ENCODE peak calls at places on chromosome 3, in nine cellular contexts. One of them, this sample, is unnamed. For H3K9me3, the result is how much of the 10 kb centered on the place peaks cover.

GRCh38 chr3:80213076-80213475 is 445.3 kb upstream of the ROBO1 start:
- DNase-seq in endothelial cell of umbilical vein: no peak
- DNase-seq in ovary: no peak
- DNase-seq in RWPE2: no peak
- DNase-seq in upper lobe of right lung: no peak
- DNase-seq in uterus: no peak
- DNase-seq in testis: no peak
- DNase-seq in spleen: no peak
- DNase-seq in CD8-positive, alpha-beta memory T cell: no peak
- DNase-seq in this sample: no peak

GRCh38 chr3:179038216-179038898 is 33.3 kb downstream of the ZMAT3 start:
- DNase-seq in endothelial cell of umbilical vein: no peak
- DNase-seq in ovary: no peak
- DNase-seq in RWPE2: no peak
- DNase-seq in upper lobe of right lung: no peak
- DNase-seq in uterus: no peak
- DNase-seq in testis: no peak
- DNase-seq in spleen: no peak
- DNase-seq in CD8-positive, alpha-beta memory T cell: no peak
- DNase-seq in this sample: no peak

GRCh38 chr3:8822141-8822540 is 52.7 kb upstream of the OXTR start:
- DNase-seq in endothelial cell of umbilical vein: no peak
- DNase-seq in ovary: no peak
- DNase-seq in RWPE2: no peak
- DNase-seq in upper lobe of right lung: no peak
- DNase-seq in uterus: no peak
- DNase-seq in testis: no peak
- DNase-seq in spleen: no peak
- DNase-seq in CD8-positive, alpha-beta memory T cell: no peak
- DNase-seq in this sample: no peak

GRCh38 chr3:36496734-36497133 is 116.4 kb downstream of the STAC start:
- DNase-seq in endothelial cell of umbilical vein: no peak
- DNase-seq in ovary: no peak
- DNase-seq in RWPE2: no peak
- DNase-seq in upper lobe of right lung: no peak
- DNase-seq in uterus: no peak
- DNase-seq in testis: no peak
- DNase-seq in spleen: no peak
- DNase-seq in CD8-positive, alpha-beta memory T cell: no peak
- DNase-seq in this sample: no peak

GRCh38 chr3:27641888-27642601 is 80.1 kb downstream of the EOMES start:
- DNase-seq in endothelial cell of umbilical vein: no peak
- DNase-seq in ovary: no peak
- DNase-seq in RWPE2: no peak
- DNase-seq in upper lobe of right lung: no peak
- DNase-seq in uterus: no peak
- DNase-seq in testis: no peak
- DNase-seq in spleen: no peak
- DNase-seq in CD8-positive, alpha-beta memory T cell: no peak
- DNase-seq in this sample: no peak

GRCh38 chr3:187236963-187237362 is 39.7 kb downstream of the RTP1 start:
- DNase-seq in endothelial cell of umbilical vein: no peak
- DNase-seq in ovary: no peak
- DNase-seq in RWPE2: no peak
- DNase-seq in upper lobe of right lung: no peak
- DNase-seq in uterus: no peak
- DNase-seq in testis: no peak
- DNase-seq in spleen: no peak
- DNase-seq in CD8-positive, alpha-beta memory T cell: no peak
- DNase-seq in this sample: no peak

GRCh38 chr3:120350431-120350941 is 1.3 kb upstream of the LRRC58 start:
- DNase-seq in endothelial cell of umbilical vein: peak
- DNase-seq in ovary: peak
- DNase-seq in RWPE2: no peak
- DNase-seq in upper lobe of right lung: no peak
- DNase-seq in uterus: peak
- DNase-seq in testis: peak
- DNase-seq in spleen: peak
- DNase-seq in CD8-positive, alpha-beta memory T cell: no peak
- DNase-seq in this sample: no peak

GRCh38 chr3:58164199-58164879 is 46.4 kb downstream of the DNASE1L3 start:
- DNase-seq in endothelial cell of umbilical vein: peak
- DNase-seq in ovary: peak
- DNase-seq in RWPE2: no peak
- DNase-seq in upper lobe of right lung: peak
- DNase-seq in uterus: peak
- DNase-seq in testis: peak
- DNase-seq in spleen: no peak
- DNase-seq in CD8-positive, alpha-beta memory T cell: no peak
- DNase-seq in this sample: no peak

GRCh38 chr3:121974601-121975111 is 47.4 kb downstream of the ILDR1 start:
- DNase-seq in endothelial cell of umbilical vein: no peak
- DNase-seq in ovary: no peak
- DNase-seq in RWPE2: no peak
- DNase-seq in upper lobe of right lung: no peak
- DNase-seq in uterus: no peak
- DNase-seq in testis: no peak
- DNase-seq in spleen: no peak
- DNase-seq in CD8-positive, alpha-beta memory T cell: no peak
- DNase-seq in this sample: no peak

GRCh38 chr3:123678108-123678511 is 93.3 kb upstream of the HACD2 start:
- DNase-seq in endothelial cell of umbilical vein: no peak
- DNase-seq in ovary: peak
- DNase-seq in RWPE2: no peak
- DNase-seq in upper lobe of right lung: no peak
- DNase-seq in uterus: peak
- DNase-seq in testis: no peak
- DNase-seq in spleen: no peak
- DNase-seq in CD8-positive, alpha-beta memory T cell: no peak
- DNase-seq in this sample: no peak

GRCh38 chr3:58101499-58102370 is 93.5 kb downstream of the FLNB start:
- DNase-seq in endothelial cell of umbilical vein: no peak
- DNase-seq in ovary: no peak
- DNase-seq in RWPE2: no peak
- DNase-seq in upper lobe of right lung: no peak
- DNase-seq in uterus: no peak
- DNase-seq in testis: no peak
- DNase-seq in spleen: no peak
- DNase-seq in CD8-positive, alpha-beta memory T cell: no peak
- DNase-seq in this sample: no peak

GRCh38 chr3:46095307-46095706 is 68.0 kb upstream of the XCR1 start:
- DNase-seq in endothelial cell of umbilical vein: no peak
- DNase-seq in ovary: no peak
- DNase-seq in RWPE2: no peak
- DNase-seq in upper lobe of right lung: no peak
- DNase-seq in uterus: no peak
- DNase-seq in testis: no peak
- DNase-seq in spleen: no peak
- DNase-seq in CD8-positive, alpha-beta memory T cell: no peak
- DNase-seq in this sample: no peak

GRCh38 chr3:64104691-64105101 is 81.4 kb upstream of the PSMD6 start:
- DNase-seq in endothelial cell of umbilical vein: no peak
- DNase-seq in ovary: no peak
- DNase-seq in RWPE2: no peak
- DNase-seq in upper lobe of right lung: no peak
- DNase-seq in uterus: no peak
- DNase-seq in testis: no peak
- DNase-seq in spleen: no peak
- DNase-seq in CD8-positive, alpha-beta memory T cell: no peak
- DNase-seq in this sample: no peak
- H3K27ac ChIP-seq in endothelial cell of umbilical vein: no peak
- H3K27ac ChIP-seq in ovary: no peak
- H3K27ac ChIP-seq in RWPE2: peak
- H3K27ac ChIP-seq in upper lobe of right lung: no peak
- H3K27ac ChIP-seq in uterus: no peak
- H3K27ac ChIP-seq in testis: no peak
- H3K27ac ChIP-seq in spleen: no peak
- H3K27ac ChIP-seq in CD8-positive, alpha-beta memory T cell: no peak
- H3K27ac ChIP-seq in this sample: no peak

DNA sequence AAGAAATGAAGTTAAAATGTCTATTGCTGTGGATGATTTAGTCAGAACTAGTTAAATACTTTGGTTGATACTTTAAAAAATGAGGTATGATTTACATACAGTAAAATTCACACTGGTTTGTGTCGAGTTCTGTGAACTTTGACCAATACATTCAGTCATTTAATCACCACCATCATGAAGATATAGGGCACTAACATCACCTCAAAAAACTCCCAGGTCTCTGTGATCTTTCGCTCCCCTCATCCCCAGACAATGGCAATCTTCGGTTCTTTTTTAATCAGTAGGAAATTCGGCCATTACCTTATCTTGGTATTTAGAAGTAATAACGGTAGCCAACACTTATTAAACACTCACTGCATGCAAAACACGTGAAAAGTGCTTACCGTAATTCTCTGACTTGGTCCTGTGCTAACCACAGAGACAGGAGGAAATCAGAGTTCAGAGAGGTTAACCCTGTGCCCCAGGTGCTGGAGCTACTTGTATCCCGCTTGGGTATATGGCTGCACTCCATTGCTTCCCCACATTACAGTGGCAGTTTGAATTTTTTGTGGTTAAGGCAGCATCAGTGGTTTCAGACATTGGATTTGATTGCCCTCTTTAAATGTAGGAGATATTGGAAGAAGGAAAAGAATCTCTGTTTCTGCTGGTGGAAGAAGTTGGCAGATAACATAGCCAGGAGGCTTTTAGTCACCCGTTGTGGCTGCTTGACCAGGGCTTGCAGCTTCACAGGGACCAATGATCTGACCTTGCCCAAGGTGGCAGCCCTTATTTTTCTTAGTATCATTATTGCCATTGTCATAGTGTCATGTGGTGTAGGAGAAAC is 4.2 kb downstream of the PLCL2 start:
- DNase-seq in endothelial cell of umbilical vein: no peak
- DNase-seq in ovary: no peak
- DNase-seq in RWPE2: no peak
- DNase-seq in upper lobe of right lung: no peak
- DNase-seq in uterus: no peak
- DNase-seq in testis: no peak
- DNase-seq in spleen: no peak
- DNase-seq in CD8-positive, alpha-beta memory T cell: no peak
- DNase-seq in this sample: no peak
- H3K4me3 ChIP-seq in endothelial cell of umbilical vein: no peak
- H3K4me3 ChIP-seq in ovary: no peak
- H3K4me3 ChIP-seq in RWPE2: no peak
- H3K4me3 ChIP-seq in upper lobe of right lung: no peak
- H3K4me3 ChIP-seq in uterus: no peak
- H3K4me3 ChIP-seq in testis: no peak
- H3K4me3 ChIP-seq in spleen: peak
- H3K4me3 ChIP-seq in CD8-positive, alpha-beta memory T cell: peak
- H3K4me3 ChIP-seq in this sample: no peak

GRCh38 chr3:176147251-176147650 is 1050.0 kb downstream of the TBL1XR1 start:
- DNase-seq in endothelial cell of umbilical vein: no peak
- DNase-seq in ovary: no peak
- DNase-seq in RWPE2: no peak
- DNase-seq in upper lobe of right lung: no peak
- DNase-seq in uterus: no peak
- DNase-seq in testis: no peak
- DNase-seq in spleen: no peak
- DNase-seq in CD8-positive, alpha-beta memory T cell: no peak
- DNase-seq in this sample: no peak
- H3K9me3 ChIP-seq in endothelial cell of umbilical vein: under half
- H3K9me3 ChIP-seq in ovary: under half
- H3K9me3 ChIP-seq in RWPE2: under half
- H3K9me3 ChIP-seq in upper lobe of right lung: under half
- H3K9me3 ChIP-seq in uterus: under half
- H3K9me3 ChIP-seq in testis: under half
- H3K9me3 ChIP-seq in spleen: under half
- H3K9me3 ChIP-seq in CD8-positive, alpha-beta memory T cell: under half
- H3K9me3 ChIP-seq in this sample: under half

GRCh38 chr3:53715815-53716483 is 130.3 kb downstream of the CHDH start:
- DNase-seq in endothelial cell of umbilical vein: no peak
- DNase-seq in ovary: no peak
- DNase-seq in RWPE2: no peak
- DNase-seq in upper lobe of right lung: no peak
- DNase-seq in uterus: no peak
- DNase-seq in testis: peak
- DNase-seq in spleen: no peak
- DNase-seq in CD8-positive, alpha-beta memory T cell: no peak
- DNase-seq in this sample: no peak
- H3K27ac ChIP-seq in endothelial cell of umbilical vein: no peak
- H3K27ac ChIP-seq in ovary: no peak
- H3K27ac ChIP-seq in RWPE2: no peak
- H3K27ac ChIP-seq in upper lobe of right lung: no peak
- H3K27ac ChIP-seq in uterus: no peak
- H3K27ac ChIP-seq in testis: no peak
- H3K27ac ChIP-seq in spleen: no peak
- H3K27ac ChIP-seq in CD8-positive, alpha-beta memory T cell: no peak
- H3K27ac ChIP-seq in this sample: no peak

DNA sequence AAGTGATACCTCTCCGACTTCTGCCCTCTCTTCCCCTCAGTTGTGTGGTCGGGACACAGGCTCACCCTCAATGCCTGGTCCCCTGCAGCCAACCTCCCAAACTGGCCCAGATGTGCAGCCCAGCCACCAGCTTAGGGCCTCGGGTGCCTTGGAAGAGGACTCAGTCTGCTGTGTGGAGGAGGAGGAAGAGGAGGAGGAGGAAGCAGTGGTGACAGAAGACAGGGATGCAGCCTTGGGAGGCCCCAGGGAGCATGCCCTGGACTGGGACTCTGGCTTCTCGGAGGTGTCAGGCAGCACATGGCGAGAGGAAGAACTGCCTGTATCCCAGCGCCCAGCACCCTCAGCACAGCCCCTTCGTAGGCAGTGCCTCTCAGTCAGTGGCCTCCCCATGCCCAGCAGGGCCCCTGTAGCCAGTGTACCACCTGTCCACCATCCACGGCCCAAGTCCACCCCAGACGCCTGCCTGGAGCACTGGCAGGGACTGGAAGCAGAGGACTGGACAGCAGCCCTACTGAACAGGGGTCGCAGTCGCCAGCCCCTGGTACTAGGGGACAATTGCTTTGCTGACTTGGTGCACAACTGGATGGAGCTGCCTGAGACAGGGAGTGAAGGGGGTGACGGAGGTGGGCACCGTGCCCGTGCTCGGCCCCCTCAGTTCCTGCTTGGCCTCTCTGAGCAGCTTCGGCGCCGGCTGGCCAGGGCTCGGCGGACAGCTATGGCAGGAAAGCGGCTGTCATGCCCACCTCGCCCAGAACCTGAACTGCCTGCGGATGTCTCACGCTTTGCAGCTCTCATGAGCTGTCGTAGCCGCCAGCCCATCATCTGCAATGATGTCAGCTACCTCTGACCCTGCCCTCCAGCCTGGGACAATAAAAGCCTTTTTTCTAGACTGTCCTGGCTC is 1.3 kb downstream of the INKA1 start:
- DNase-seq in endothelial cell of umbilical vein: peak
- DNase-seq in ovary: no peak
- DNase-seq in RWPE2: no peak
- DNase-seq in upper lobe of right lung: no peak
- DNase-seq in uterus: peak
- DNase-seq in testis: no peak
- DNase-seq in spleen: peak
- DNase-seq in CD8-positive, alpha-beta memory T cell: no peak
- DNase-seq in this sample: no peak
- H3K4me3 ChIP-seq in endothelial cell of umbilical vein: no peak
- H3K4me3 ChIP-seq in ovary: peak
- H3K4me3 ChIP-seq in RWPE2: peak
- H3K4me3 ChIP-seq in upper lobe of right lung: peak
- H3K4me3 ChIP-seq in uterus: peak
- H3K4me3 ChIP-seq in testis: no peak
- H3K4me3 ChIP-seq in spleen: peak
- H3K4me3 ChIP-seq in CD8-positive, alpha-beta memory T cell: peak
- H3K4me3 ChIP-seq in this sample: peak

GRCh38 chr3:176376531-176376930 is 820.8 kb downstream of the TBL1XR1 start:
- DNase-seq in endothelial cell of umbilical vein: no peak
- DNase-seq in ovary: no peak
- DNase-seq in RWPE2: no peak
- DNase-seq in upper lobe of right lung: no peak
- DNase-seq in uterus: no peak
- DNase-seq in testis: no peak
- DNase-seq in spleen: no peak
- DNase-seq in CD8-positive, alpha-beta memory T cell: no peak
- DNase-seq in this sample: no peak
- H3K9me3 ChIP-seq in endothelial cell of umbilical vein: under half
- H3K9me3 ChIP-seq in ovary: under half
- H3K9me3 ChIP-seq in RWPE2: under half
- H3K9me3 ChIP-seq in upper lobe of right lung: under half
- H3K9me3 ChIP-seq in uterus: under half
- H3K9me3 ChIP-seq in testis: under half
- H3K9me3 ChIP-seq in spleen: under half
- H3K9me3 ChIP-seq in CD8-positive, alpha-beta memory T cell: under half
- H3K9me3 ChIP-seq in this sample: under half

This sample was measured in thoracic aorta.